ENCODE peak calls at places on chromosomes 6 and 20, in five cellular contexts. Y is CD4-positive, alpha-beta T cell; P is GM20000; W is progenitor cell of endocrine pancreas; S is lower lobe of right lung. D is an unnamed sample.

GRCh38 chr6:25670793-25671513 is 18.9 kb downstream of the SCGN start:
- DNase-seq in P (no peak), W (no peak), Y (no peak), S (no peak), D (no peak)

GRCh38 chr6:47709160-47709559 is 10.8 kb downstream of the ADGRF4 start:
- DNase-seq in W (no peak), S (no peak), P (no peak), Y (no peak), D (no peak)

GRCh38 chr20:48676795-48677447 is 150.9 kb downstream of the PREX1 start:
- DNase-seq in Y (no peak), P (no peak), S (no peak), W (no peak), D (no peak)

GRCh38 chr20:38842558-38842981 is 37.1 kb downstream of the PPP1R16B start:
- DNase-seq in Y (peak), P (peak), W (no peak), S (no peak), D (no peak)

GRCh38 chr6:33668914-33669313 is 42.6 kb downstream of the UQCC2 start:
- DNase-seq in Y (peak), S (peak), W (no peak), P (no peak), D (no peak)

GRCh38 chr6:21342496-21342895 is 251.1 kb upstream of the SOX4 start:
- DNase-seq in S (no peak), Y (no peak), P (no peak), W (no peak), D (no peak)

GRCh38 chr20:6173481-6173880 is 50.7 kb upstream of the FERMT1 start:
- DNase-seq in S (no peak), Y (no peak), P (no peak), W (no peak), D (no peak)

GRCh38 chr20:52446421-52447231 is 255.0 kb upstream of the ZFP64 start:
- DNase-seq in S (no peak), Y (no peak), P (no peak), W (no peak), D (no peak)

GRCh38 chr6:25215881-25216280 is 63.3 kb upstream of the CARMIL1 start:
- DNase-seq in P (no peak), Y (no peak), W (no peak), S (no peak), D (no peak)

GRCh38 chr6:112233864-112234263 is 20.5 kb downstream of the LAMA4 start:
- DNase-seq in W (no peak), Y (no peak), P (no peak), S (no peak), D (no peak)

GRCh38 chr6:15643542-15643941 is 19.3 kb downstream of the DTNBP1 start:
- DNase-seq in W (no peak), Y (no peak), S (no peak), P (no peak), D (no peak)

GRCh38 chr6:15638373-15638772 is 24.5 kb downstream of the DTNBP1 start:
- DNase-seq in W (no peak), S (no peak), P (no peak), Y (no peak), D (no peak)

GRCh38 chr6:15644904-15645303 is 17.9 kb downstream of the DTNBP1 start:
- DNase-seq in W (no peak), Y (no peak), S (no peak), P (no peak), D (no peak)

GRCh38 chr6:15642276-15642675 is 20.6 kb downstream of the DTNBP1 start:
- DNase-seq in Y (no peak), S (no peak), P (no peak), W (no peak), D (no peak)
- TF ChIP-seq CTCF in Y (no peak), S (no peak), P (peak), W (peak), D (no peak)

DNA sequence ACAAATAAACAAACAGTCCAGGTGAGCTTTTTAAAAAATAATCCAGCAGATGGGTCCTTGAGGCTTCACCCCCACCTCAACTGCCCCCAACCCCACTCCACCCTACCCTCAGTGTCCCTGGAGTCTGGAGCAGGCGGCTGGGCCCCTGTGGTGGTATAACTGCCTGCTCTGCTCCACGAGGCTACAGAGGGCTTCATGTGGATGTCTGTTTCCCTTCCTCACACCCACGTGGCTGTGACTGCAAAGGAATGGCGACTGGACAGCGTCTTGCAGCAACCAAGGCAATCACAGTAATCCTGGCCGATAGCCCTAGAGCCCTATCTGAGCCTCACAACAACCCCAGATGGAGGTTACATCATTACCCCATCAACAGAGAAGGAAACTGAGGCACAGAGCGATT is 76.5 kb downstream of the SLC2A10 start:
- DNase-seq in Y (no peak), P (no peak), W (no peak), S (no peak), D (no peak)
- TF ChIP-seq CTCF in Y (no peak), P (no peak), W (no peak), S (no peak), D (no peak)

DNA sequence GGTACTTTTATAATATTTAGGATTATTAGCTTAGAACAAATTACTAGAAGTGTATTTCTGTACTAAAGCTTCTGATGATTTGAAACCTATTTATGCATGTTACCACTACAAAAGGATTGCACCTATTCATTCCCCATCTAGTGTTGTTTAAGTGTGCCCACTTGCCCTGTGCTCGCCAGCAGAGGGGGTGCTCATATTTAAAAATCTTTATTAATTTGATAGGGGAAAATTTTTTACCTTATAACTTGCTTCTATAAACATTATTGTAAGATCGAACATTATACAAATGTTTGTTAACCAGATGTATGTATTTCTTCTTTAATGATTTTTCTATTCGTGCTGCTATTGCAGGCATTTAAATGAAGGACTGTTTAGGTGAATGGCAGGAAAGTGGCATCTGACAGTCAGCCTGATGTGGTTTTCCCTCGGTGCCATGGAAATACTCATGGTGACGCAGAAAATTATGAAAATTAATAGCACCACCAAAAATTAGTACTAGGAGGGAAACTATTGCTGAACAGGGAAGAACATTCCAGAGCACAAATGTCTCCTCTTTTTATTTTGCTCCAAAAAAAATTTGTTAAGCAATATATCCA is 44.1 kb upstream of the FNDC1 start:
- DNase-seq in Y (no peak), P (no peak), S (no peak), W (no peak), D (no peak)
- TF ChIP-seq CTCF in Y (peak), P (no peak), S (peak), W (peak), D (no peak)

GRCh38 chr6:35620706-35621105 is 68.0 kb downstream of the FKBP5 start:
- DNase-seq in Y (no peak), S (no peak), P (no peak), W (no peak), D (no peak)

GRCh38 chr6:35622283-35622682 is 66.4 kb downstream of the FKBP5 start:
- DNase-seq in P (no peak), S (no peak), Y (no peak), W (no peak), D (no peak)

GRCh38 chr6:35629876-35630378 is 58.8 kb downstream of the FKBP5 start:
- DNase-seq in Y (no peak), P (no peak), S (no peak), W (no peak), D (no peak)

DNA sequence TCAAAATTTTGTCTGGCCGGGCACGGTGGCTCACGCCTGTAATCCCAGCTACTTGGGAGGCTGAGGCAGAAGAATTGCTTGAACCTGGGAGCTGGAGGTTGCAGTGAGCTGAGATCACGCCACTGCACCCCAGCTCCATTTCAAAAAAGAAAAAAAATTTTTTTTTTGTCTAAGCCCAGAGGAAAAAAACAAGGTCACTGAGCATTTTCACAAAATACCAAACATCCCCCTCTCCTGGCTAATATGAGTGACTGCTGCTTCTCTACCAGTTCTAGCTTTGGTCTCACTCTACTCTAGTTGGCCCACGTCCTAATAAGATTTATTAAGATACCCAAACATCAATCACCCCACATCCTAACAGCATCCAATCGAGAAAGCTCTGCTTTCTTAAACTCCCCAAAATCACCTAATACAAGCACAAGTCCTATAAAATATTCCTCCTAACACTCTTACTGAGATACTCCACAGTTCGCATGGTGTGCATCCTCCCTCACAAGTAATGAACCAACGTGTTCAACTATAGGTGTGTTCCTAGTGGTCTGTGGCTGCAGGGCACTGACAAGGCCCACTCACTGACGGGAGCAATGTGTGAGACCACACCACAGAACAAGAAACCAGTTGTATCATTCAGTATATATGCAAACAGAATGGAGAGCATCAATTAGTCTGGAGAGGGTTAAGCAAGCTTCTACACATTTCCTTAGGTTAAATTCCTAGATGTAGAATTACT is 64.2 kb downstream of the FKBP5 start:
- DNase-seq in S (no peak), P (no peak), W (no peak), Y (no peak), D (no peak)
- TF ChIP-seq CTCF in S (peak), P (no peak), W (peak), Y (peak), D (no peak)

DNA sequence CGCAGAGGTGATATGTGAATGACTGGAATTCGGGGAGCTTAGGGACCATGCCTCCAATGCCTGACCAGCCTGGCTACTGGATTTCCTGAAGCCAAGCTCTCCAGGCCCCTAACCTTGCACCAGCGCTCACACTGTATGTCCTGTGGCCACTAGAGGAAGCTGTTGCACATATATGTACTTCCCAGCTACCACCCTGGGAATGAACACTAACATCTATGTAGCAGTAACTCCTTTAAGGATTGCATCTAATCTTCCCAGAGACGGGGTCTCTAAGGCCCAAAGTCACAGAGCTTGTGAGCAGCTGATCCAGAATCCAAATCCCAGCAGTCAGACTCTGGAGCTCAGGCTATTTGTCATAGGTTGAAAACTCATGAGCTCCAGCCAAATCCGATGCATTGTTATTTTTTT is 20.4 kb upstream of the BPIFB1 start:
- DNase-seq in S (no peak), W (peak), P (no peak), Y (no peak), D (peak)
- TF ChIP-seq CTCF in S (peak), W (peak), P (peak), Y (no peak), D (no peak)

GRCh38 chr20:56630086-56630493 is 984 bp downstream of the TFAP2C start:
- DNase-seq in S (peak), P (peak), Y (no peak), W (peak), D (peak)
- TF ChIP-seq CTCF in S (peak), P (no peak), Y (no peak), W (peak), D (peak)

D was measured in mesothelial cell of epicardium.